ENCODE peak calls at places on chromosomes 2 and 18, in five cellular contexts. One of them, this sample, is unnamed.

GRCh38 chr18:48842259-48843061 is 108.3 kb downstream of the SMAD7 start:
- DNase-seq in GF-D8: no peak
- DNase-seq in fibroblast of the aortic adventitia: no peak
- DNase-seq in BJ: no peak
- DNase-seq in ovary: no peak
- DNase-seq in this sample: no peak

GRCh38 chr2:223669453-223670225 is 67.5 kb upstream of the SCG2 start:
- DNase-seq in GF-D8: no peak
- DNase-seq in fibroblast of the aortic adventitia: peak
- DNase-seq in BJ: no peak
- DNase-seq in ovary: no peak
- DNase-seq in this sample: no peak

GRCh38 chr2:238130696-238131628 is 7.5 kb upstream of the KLHL30 start:
- DNase-seq in GF-D8: no peak
- DNase-seq in fibroblast of the aortic adventitia: no peak
- DNase-seq in BJ: no peak
- DNase-seq in ovary: no peak
- DNase-seq in this sample: no peak

GRCh38 chr2:132955871-132956615 is 286.0 kb upstream of the LYPD1 start:
- DNase-seq in GF-D8: no peak
- DNase-seq in fibroblast of the aortic adventitia: no peak
- DNase-seq in BJ: no peak
- DNase-seq in ovary: no peak
- DNase-seq in this sample: no peak

GRCh38 chr18:45046226-45046625 is 365.5 kb downstream of the SETBP1 start:
- DNase-seq in GF-D8: no peak
- DNase-seq in fibroblast of the aortic adventitia: no peak
- DNase-seq in BJ: no peak
- DNase-seq in ovary: no peak
- DNase-seq in this sample: no peak

GRCh38 chr2:12321017-12321641 is 395.6 kb upstream of the TRIB2 start:
- DNase-seq in GF-D8: no peak
- DNase-seq in fibroblast of the aortic adventitia: peak
- DNase-seq in BJ: peak
- DNase-seq in ovary: peak
- DNase-seq in this sample: no peak

GRCh38 chr2:197215988-197216979 is 94.3 kb downstream of the ANKRD44 start:
- DNase-seq in GF-D8: peak
- DNase-seq in fibroblast of the aortic adventitia: no peak
- DNase-seq in BJ: no peak
- DNase-seq in ovary: no peak
- DNase-seq in this sample: no peak

GRCh38 chr2:122150546-122150945 is 395.1 kb downstream of the TSN start:
- DNase-seq in GF-D8: no peak
- DNase-seq in fibroblast of the aortic adventitia: no peak
- DNase-seq in BJ: no peak
- DNase-seq in ovary: no peak
- DNase-seq in this sample: no peak

GRCh38 chr2:237453671-237454070 is 33.4 kb upstream of the MLPH start:
- DNase-seq in GF-D8: no peak
- DNase-seq in fibroblast of the aortic adventitia: no peak
- DNase-seq in BJ: no peak
- DNase-seq in ovary: no peak
- DNase-seq in this sample: no peak

GRCh38 chr2:173427887-173428683 is 73.4 kb downstream of the CDCA7 start:
- DNase-seq in GF-D8: no peak
- DNase-seq in fibroblast of the aortic adventitia: peak
- DNase-seq in BJ: no peak
- DNase-seq in ovary: no peak
- DNase-seq in this sample: no peak

GRCh38 chr2:67649331-67650071 is 252.4 kb downstream of the ETAA1 start:
- DNase-seq in GF-D8: no peak
- DNase-seq in fibroblast of the aortic adventitia: peak
- DNase-seq in BJ: peak
- DNase-seq in ovary: peak
- DNase-seq in this sample: no peak

GRCh38 chr2:199850718-199851498 is at the start of gene FTCDNL1:
- DNase-seq in GF-D8: peak
- DNase-seq in fibroblast of the aortic adventitia: peak
- DNase-seq in BJ: no peak
- DNase-seq in ovary: peak
- DNase-seq in this sample: peak

GRCh38 chr18:57208056-57208455 is 61.2 kb downstream of the BOD1L2 start:
- DNase-seq in GF-D8: no peak
- DNase-seq in fibroblast of the aortic adventitia: no peak
- DNase-seq in BJ: no peak
- DNase-seq in ovary: no peak
- DNase-seq in this sample: no peak

GRCh38 chr2:55992465-55992864 is 68.9 kb upstream of the EFEMP1 start:
- DNase-seq in GF-D8: no peak
- DNase-seq in fibroblast of the aortic adventitia: peak
- DNase-seq in BJ: peak
- DNase-seq in ovary: peak
- DNase-seq in this sample: no peak

GRCh38 chr2:157430266-157430665 is 13.6 kb downstream of the CYTIP start:
- DNase-seq in GF-D8: no peak
- DNase-seq in fibroblast of the aortic adventitia: no peak
- DNase-seq in BJ: no peak
- DNase-seq in ovary: no peak
- DNase-seq in this sample: no peak

GRCh38 chr2:228681979-228682378 is 500.5 kb upstream of the SPHKAP start:
- DNase-seq in GF-D8: no peak
- DNase-seq in fibroblast of the aortic adventitia: no peak
- DNase-seq in BJ: no peak
- DNase-seq in ovary: no peak
- DNase-seq in this sample: no peak

GRCh38 chr2:157820202-157820601 is 55.9 kb downstream of the ACVR1 start:
- DNase-seq in GF-D8: no peak
- DNase-seq in fibroblast of the aortic adventitia: peak
- DNase-seq in BJ: no peak
- DNase-seq in ovary: no peak
- DNase-seq in this sample: no peak

GRCh38 chr2:237737196-237737865 is 61.2 kb upstream of the RBM44 start:
- DNase-seq in GF-D8: no peak
- DNase-seq in fibroblast of the aortic adventitia: no peak
- DNase-seq in BJ: no peak
- DNase-seq in ovary: no peak
- DNase-seq in this sample: no peak

GRCh38 chr2:108855194-108855593 is 68.6 kb downstream of the CCDC138 start:
- DNase-seq in GF-D8: no peak
- DNase-seq in fibroblast of the aortic adventitia: peak
- DNase-seq in BJ: no peak
- DNase-seq in ovary: no peak
- DNase-seq in this sample: no peak

GRCh38 chr2:223357076-223357475 is 245.1 kb downstream of the SCG2 start:
- DNase-seq in GF-D8: no peak
- DNase-seq in fibroblast of the aortic adventitia: no peak
- DNase-seq in BJ: no peak
- DNase-seq in ovary: no peak
- DNase-seq in this sample: no peak

GRCh38 chr2:169348321-169349002 is 13.9 kb downstream of the LRP2 start:
- DNase-seq in GF-D8: no peak
- DNase-seq in fibroblast of the aortic adventitia: no peak
- DNase-seq in BJ: no peak
- DNase-seq in ovary: no peak
- DNase-seq in this sample: no peak

GRCh38 chr2:239829326-239829725 is 195.8 kb downstream of the NDUFA10 start:
- DNase-seq in GF-D8: no peak
- DNase-seq in fibroblast of the aortic adventitia: no peak
- DNase-seq in BJ: no peak
- DNase-seq in ovary: peak
- DNase-seq in this sample: no peak

This sample was measured in left colon.